ENCODE peak calls at places on chromosomes 11 and 22, in six cellular contexts. O, N, F, R, U and C are unnamed samples.

GRCh38 chr11:47496808-47497207 is 47.9 kb upstream of the RAPSN start:
- DNase-seq in R (no peak), U (no peak), F (no peak), N (no peak), O (no peak), C (no peak)

GRCh38 chr22:36922097-36922608 is 8.7 kb downstream of the CSF2RB start:
- DNase-seq in N (no peak), U (peak; percentile 52), F (no peak), O (no peak), R (no peak), C (peak; percentile 69)

GRCh38 chr22:45120931-45121330 is 42.8 kb upstream of the NUP50 start:
- DNase-seq in F (no peak), N (peak; percentile 70), U (no peak), R (no peak), O (no peak), C (no peak)

GRCh38 chr11:70899616-70900015 is 352.8 kb downstream of the SHANK2 start:
- DNase-seq in F (no peak), N (no peak), U (no peak), R (no peak), O (no peak), C (no peak)

GRCh38 chr22:37329239-37330140 is 47.2 kb downstream of the CYTH4 start:
- DNase-seq in R (no peak), N (peak; percentile 61), U (no peak), O (no peak), F (no peak), C (peak; percentile 44)

GRCh38 chr11:134915212-134915611 is 503.2 kb upstream of the B3GAT1 start:
- DNase-seq in F (no peak), N (peak; percentile 6), O (no peak), R (no peak), U (no peak), C (no peak)

GRCh38 chr11:110077866-110078325 is 15.3 kb upstream of the ZC3H12C start:
- DNase-seq in R (no peak), N (peak; percentile 87), U (peak; percentile 6), O (no peak), F (peak; percentile 45), C (peak; percentile 72)

GRCh38 chr22:31983911-31984661 is 39.8 kb downstream of the YWHAH start:
- DNase-seq in O (no peak), R (no peak), N (no peak), U (no peak), F (no peak), C (no peak)

GRCh38 chr11:58493676-58494075 is 14.2 kb downstream of the OR5B21 start:
- DNase-seq in N (no peak), F (no peak), R (no peak), U (no peak), O (no peak), C (no peak)

GRCh38 chr11:108018708-108019107 is 10.0 kb downstream of the CUL5 start:
- DNase-seq in U (no peak), O (no peak), R (no peak), F (no peak), N (no peak), C (no peak)

GRCh38 chr11:119594639-119595249 is 134.3 kb downstream of the NECTIN1 start:
- DNase-seq in O (no peak), U (no peak), F (peak; percentile 48), R (no peak), N (peak; percentile 77), C (peak; percentile 64)

GRCh38 chr11:108698844-108699642 is 34.2 kb downstream of the DDX10 start:
- DNase-seq in N (no peak), F (no peak), O (no peak), R (no peak), U (no peak), C (no peak)

GRCh38 chr22:19844423-19845368 is 10.0 kb downstream of the GNB1L start:
- DNase-seq in F (peak; percentile 66), R (no peak), U (no peak), N (peak; percentile 72), O (no peak), C (no peak)

GRCh38 chr22:48342016-48342415 is 1485.7 kb downstream of the BRD1 start:
- DNase-seq in F (no peak), N (no peak), R (no peak), O (no peak), U (no peak), C (no peak)

GRCh38 chr11:116513894-116514293 is 258.9 kb downstream of the BUD13 start:
- DNase-seq in R (no peak), O (no peak), F (no peak), N (peak; percentile 59), U (peak; percentile 83), C (peak; percentile 11)

GRCh38 chr22:35172452-35172851 is 84.8 kb upstream of the HMGXB4 start:
- DNase-seq in F (no peak), U (no peak), N (no peak), O (no peak), R (no peak), C (no peak)

GRCh38 chr22:23533771-23534191 is 46.3 kb downstream of the IGLL1 start:
- DNase-seq in F (no peak), R (no peak), U (peak; percentile 74), O (no peak), N (no peak), C (no peak)

GRCh38 chr11:1870721-1871466 is 18.0 kb downstream of the LSP1 start:
- DNase-seq in F (no peak), R (no peak), N (no peak), O (no peak), U (peak; percentile 21), C (no peak)

GRCh38 chr22:40396882-40397281 is 26.5 kb downstream of the SGSM3 start:
- DNase-seq in O (no peak), U (peak; percentile 79), F (peak; percentile 54), N (peak; percentile 70), R (no peak), C (no peak)

GRCh38 chr11:69535928-69536327 is 54.5 kb downstream of the LINC01488 start:
- DNase-seq in N (no peak), R (no peak), O (no peak), U (no peak), F (no peak), C (no peak)

GRCh38 chr11:64713031-64713780 is 9.8 kb downstream of the NRXN2 start:
- DNase-seq in O (no peak), R (no peak), U (peak; percentile 55), F (peak; percentile 68), N (no peak), C (no peak)

GRCh38 chr11:34457607-34458006 is 18.9 kb downstream of the CAT start:
- DNase-seq in U (no peak), N (no peak), F (no peak), O (no peak), R (no peak), C (no peak)

GRCh38 chr22:28141614-28142013 is 222.6 kb upstream of the PITPNB start:
- DNase-seq in R (no peak), U (no peak), O (no peak), N (peak; percentile 23), F (peak; percentile 68), C (no peak)

GRCh38 chr22:31085928-31086327 is 4.8 kb downstream of the SMTN start:
- DNase-seq in O (no peak), F (no peak), U (no peak), R (no peak), N (no peak), C (no peak)

GRCh38 chr11:57432714-57433163 is 5.8 kb upstream of the SLC43A3 start:
- DNase-seq in U (no peak), F (peak; percentile 83), O (no peak), R (no peak), N (peak; percentile 94), C (peak; percentile 82)

GRCh38 chr11:122038543-122038942 is 77.5 kb downstream of the BLID start:
- DNase-seq in U (peak; percentile 74), F (peak; percentile 63), O (no peak), R (no peak), N (peak; percentile 51), C (peak; percentile 14)

GRCh38 chr11:27209562-27210005 is 153.4 kb downstream of the CCDC34 start:
- DNase-seq in R (no peak), O (no peak), N (peak; percentile 99), F (peak; percentile 67), U (no peak), C (peak; percentile 96)